ENCODE peak calls at places on chromosomes 6 and 20, in five cellular contexts. One of them, this sample, is unnamed.

GRCh38 chr20:33071198-33071597 is 8.2 kb upstream of the BPIFB4 start:
- DNase-seq in HT1080: no peak
- DNase-seq in hepatocyte: no peak
- DNase-seq in NB4: no peak
- DNase-seq in iPS-NIHi11: no peak
- DNase-seq in this sample: no peak

GRCh38 chr6:41935685-41936072 is 5.9 kb downstream of the CCND3 start:
- DNase-seq in HT1080: no peak
- DNase-seq in hepatocyte: no peak
- DNase-seq in NB4: peak
- DNase-seq in iPS-NIHi11: peak
- DNase-seq in this sample: peak

GRCh38 chr6:144661101-144661806 is 376.1 kb downstream of the UTRN start:
- DNase-seq in HT1080: no peak
- DNase-seq in hepatocyte: peak
- DNase-seq in NB4: no peak
- DNase-seq in iPS-NIHi11: no peak
- DNase-seq in this sample: peak

GRCh38 chr6:13924949-13925881 is at the start of gene RNF182:
- DNase-seq in HT1080: peak
- DNase-seq in hepatocyte: no peak
- DNase-seq in NB4: peak
- DNase-seq in iPS-NIHi11: peak
- DNase-seq in this sample: peak

GRCh38 chr6:84466521-84466920 is 239.1 kb upstream of the CEP162 start:
- DNase-seq in HT1080: peak
- DNase-seq in hepatocyte: peak
- DNase-seq in NB4: no peak
- DNase-seq in iPS-NIHi11: no peak
- DNase-seq in this sample: peak

GRCh38 chr20:38083338-38084048 is 49.9 kb downstream of the RPRD1B start:
- DNase-seq in HT1080: no peak
- DNase-seq in hepatocyte: no peak
- DNase-seq in NB4: no peak
- DNase-seq in iPS-NIHi11: no peak
- DNase-seq in this sample: no peak

GRCh38 chr6:113651120-113651519 is 206.0 kb upstream of the MARCKS start:
- DNase-seq in HT1080: no peak
- DNase-seq in hepatocyte: no peak
- DNase-seq in NB4: no peak
- DNase-seq in iPS-NIHi11: no peak
- DNase-seq in this sample: no peak

GRCh38 chr6:34324738-34325444 is 67.6 kb downstream of the NUDT3 start:
- DNase-seq in HT1080: no peak
- DNase-seq in hepatocyte: peak
- DNase-seq in NB4: no peak
- DNase-seq in iPS-NIHi11: peak
- DNase-seq in this sample: no peak

GRCh38 chr20:46683068-46683477 is 6.2 kb downstream of the TP53RK start:
- DNase-seq in HT1080: no peak
- DNase-seq in hepatocyte: no peak
- DNase-seq in NB4: no peak
- DNase-seq in iPS-NIHi11: no peak
- DNase-seq in this sample: no peak

GRCh38 chr6:140276719-140277118 is 902.3 kb upstream of the CITED2 start:
- DNase-seq in HT1080: no peak
- DNase-seq in hepatocyte: no peak
- DNase-seq in NB4: no peak
- DNase-seq in iPS-NIHi11: no peak
- DNase-seq in this sample: no peak

GRCh38 chr20:38754924-38755323 is 6.7 kb downstream of the ACTR5 start:
- DNase-seq in HT1080: no peak
- DNase-seq in hepatocyte: no peak
- DNase-seq in NB4: no peak
- DNase-seq in iPS-NIHi11: no peak
- DNase-seq in this sample: no peak

GRCh38 chr6:73586416-73586974 is 65.7 kb upstream of the EEF1A1 start:
- DNase-seq in HT1080: peak
- DNase-seq in hepatocyte: no peak
- DNase-seq in NB4: peak
- DNase-seq in iPS-NIHi11: no peak
- DNase-seq in this sample: no peak

GRCh38 chr20:2228926-2229325 is 66.9 kb upstream of the TGM3 start:
- DNase-seq in HT1080: no peak
- DNase-seq in hepatocyte: no peak
- DNase-seq in NB4: no peak
- DNase-seq in iPS-NIHi11: no peak
- DNase-seq in this sample: no peak

GRCh38 chr20:44911264-44911921 is 1.5 kb downstream of the PABPC1L start:
- DNase-seq in HT1080: peak
- DNase-seq in hepatocyte: peak
- DNase-seq in NB4: peak
- DNase-seq in iPS-NIHi11: peak
- DNase-seq in this sample: peak

GRCh38 chr6:83008631-83009030 is 57.0 kb downstream of the UBE3D start:
- DNase-seq in HT1080: no peak
- DNase-seq in hepatocyte: no peak
- DNase-seq in NB4: no peak
- DNase-seq in iPS-NIHi11: no peak
- DNase-seq in this sample: no peak

GRCh38 chr20:36216314-36217025 is 19.8 kb upstream of the AAR2 start:
- DNase-seq in HT1080: no peak
- DNase-seq in hepatocyte: no peak
- DNase-seq in NB4: no peak
- DNase-seq in iPS-NIHi11: no peak
- DNase-seq in this sample: no peak

GRCh38 chr6:143333081-143333480 is 117.4 kb downstream of the ADAT2 start:
- DNase-seq in HT1080: peak
- DNase-seq in hepatocyte: no peak
- DNase-seq in NB4: no peak
- DNase-seq in iPS-NIHi11: no peak
- DNase-seq in this sample: no peak

GRCh38 chr6:139919107-139920026 is 544.9 kb upstream of the CITED2 start:
- DNase-seq in HT1080: no peak
- DNase-seq in hepatocyte: no peak
- DNase-seq in NB4: peak
- DNase-seq in iPS-NIHi11: no peak
- DNase-seq in this sample: no peak

GRCh38 chr6:118397653-118398052 is 150.4 kb upstream of the PLN start:
- DNase-seq in HT1080: no peak
- DNase-seq in hepatocyte: no peak
- DNase-seq in NB4: no peak
- DNase-seq in iPS-NIHi11: no peak
- DNase-seq in this sample: no peak

GRCh38 chr6:157194643-157195042 is 128.7 kb downstream of the TMEM242 start:
- DNase-seq in HT1080: peak
- DNase-seq in hepatocyte: no peak
- DNase-seq in NB4: peak
- DNase-seq in iPS-NIHi11: no peak
- DNase-seq in this sample: no peak

GRCh38 chr20:4720121-4720976 is 1.4 kb upstream of the PRND start:
- DNase-seq in HT1080: peak
- DNase-seq in hepatocyte: peak
- DNase-seq in NB4: peak
- DNase-seq in iPS-NIHi11: peak
- DNase-seq in this sample: peak

GRCh38 chr6:142014515-142014914 is 118.2 kb upstream of the GJE1 start:
- DNase-seq in HT1080: peak
- DNase-seq in hepatocyte: no peak
- DNase-seq in NB4: no peak
- DNase-seq in iPS-NIHi11: no peak
- DNase-seq in this sample: peak

This sample was measured in endodermal cell.